ENCODE peak calls at places on chromosomes 1 and 21, in eight cellular contexts. G is PC-3, B is GM23338, O is astrocyte, E is fibroblast of lung, F is keratinocyte, R is MM.1S, U is neural progenitor cell. D is an unnamed sample.

GRCh38 chr1:86137458-86137857 is 19.1 kb downstream of the COL24A1 start:
- DNase-seq in F (no peak), R (peak), O (peak), U (no peak), E (peak), B (no peak), G (no peak), D (peak)

GRCh38 chr1:117590273-117590925 is 15.4 kb upstream of the TENT5C start:
- DNase-seq in O (no peak), U (no peak), B (peak), E (no peak), R (no peak), G (peak), F (no peak), D (no peak)

GRCh38 chr1:242525360-242525722 is 844 bp upstream of the PLD5 start:
- DNase-seq in B (peak), R (no peak), F (no peak), G (no peak), O (no peak), E (no peak), U (peak), D (no peak)

GRCh38 chr1:218705911-218706893 is 361.1 kb downstream of the TGFB2 start:
- DNase-seq in F (peak), B (no peak), R (no peak), U (no peak), E (peak), G (peak), O (peak), D (peak)

GRCh38 chr1:221187174-221187573 is 307.9 kb downstream of the HLX start:
- DNase-seq in E (no peak), U (no peak), B (no peak), R (no peak), G (no peak), F (no peak), O (no peak), D (no peak)

GRCh38 chr1:32724678-32725594 is 22.4 kb upstream of the SYNC start:
- DNase-seq in R (peak), U (peak), G (peak), F (peak), B (peak), O (peak), E (peak), D (peak)

GRCh38 chr1:39104158-39105060 is 78.3 kb downstream of the NDUFS5 start:
- DNase-seq in G (peak), B (peak), U (peak), F (no peak), E (no peak), O (no peak), R (no peak), D (peak)

GRCh38 chr1:55927934-55928333 is 651.4 kb downstream of the PLPP3 start:
- DNase-seq in B (no peak), O (no peak), R (no peak), E (no peak), U (no peak), G (no peak), F (no peak), D (peak)

GRCh38 chr21:38766987-38767722 is 38.6 kb upstream of the ETS2 start:
- DNase-seq in U (no peak), R (peak), B (no peak), G (no peak), F (no peak), E (no peak), O (no peak), D (no peak)

DNA sequence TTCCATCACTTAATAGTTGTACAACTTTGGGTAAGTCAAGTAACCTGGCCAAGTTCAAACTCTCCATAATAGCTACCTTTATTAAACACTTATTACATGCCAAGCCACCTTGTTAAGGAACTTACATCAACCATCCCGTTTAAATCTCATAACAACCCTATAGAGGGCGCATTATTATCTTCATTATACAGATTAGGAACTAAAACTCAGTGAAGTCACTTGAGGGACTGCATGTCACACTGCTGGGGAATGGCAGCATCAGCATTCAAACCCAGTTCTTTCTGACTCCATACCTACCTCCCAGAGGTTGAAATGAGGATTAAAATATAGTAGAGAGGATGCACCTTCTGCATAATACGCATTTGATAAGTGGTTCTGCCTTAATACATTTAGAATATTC is 47.1 kb upstream of the PLA2G2C start:
- DNase-seq in F (no peak), R (peak), U (peak), B (peak), O (no peak), G (peak), E (peak), D (peak)
- TF ChIP-seq EZH2 in F (no peak), R (no peak), U (no peak), B (no peak), O (no peak), G (no peak), E (no peak), D (no peak)

GRCh38 chr1:115976062-115976899 is at the start of gene SLC22A15:
- DNase-seq in O (peak), U (peak), R (peak), E (peak), F (no peak), B (peak), G (peak), D (peak)

GRCh38 chr1:115977481-115978258 is 1.4 kb downstream of the SLC22A15 start:
- DNase-seq in F (peak), O (peak), U (no peak), E (peak), G (peak), R (no peak), B (peak), D (peak)

GRCh38 chr1:115976900-115977480 is 677 bp downstream of the SLC22A15 start:
- DNase-seq in F (no peak), R (no peak), B (no peak), G (peak), O (no peak), U (peak), E (no peak), D (peak)

GRCh38 chr1:115973154-115973553 is 3.2 kb upstream of the SLC22A15 start:
- DNase-seq in E (no peak), G (no peak), U (no peak), F (no peak), B (no peak), O (no peak), R (no peak), D (no peak)

GRCh38 chr1:115975569-115976061 is 698 bp upstream of the SLC22A15 start:
- DNase-seq in E (no peak), O (no peak), U (no peak), R (no peak), F (no peak), G (no peak), B (no peak), D (no peak)
- TF ChIP-seq EZH2 in E (no peak), O (no peak), U (no peak), R (no peak), F (no peak), G (no peak), B (no peak), D (no peak)

DNA sequence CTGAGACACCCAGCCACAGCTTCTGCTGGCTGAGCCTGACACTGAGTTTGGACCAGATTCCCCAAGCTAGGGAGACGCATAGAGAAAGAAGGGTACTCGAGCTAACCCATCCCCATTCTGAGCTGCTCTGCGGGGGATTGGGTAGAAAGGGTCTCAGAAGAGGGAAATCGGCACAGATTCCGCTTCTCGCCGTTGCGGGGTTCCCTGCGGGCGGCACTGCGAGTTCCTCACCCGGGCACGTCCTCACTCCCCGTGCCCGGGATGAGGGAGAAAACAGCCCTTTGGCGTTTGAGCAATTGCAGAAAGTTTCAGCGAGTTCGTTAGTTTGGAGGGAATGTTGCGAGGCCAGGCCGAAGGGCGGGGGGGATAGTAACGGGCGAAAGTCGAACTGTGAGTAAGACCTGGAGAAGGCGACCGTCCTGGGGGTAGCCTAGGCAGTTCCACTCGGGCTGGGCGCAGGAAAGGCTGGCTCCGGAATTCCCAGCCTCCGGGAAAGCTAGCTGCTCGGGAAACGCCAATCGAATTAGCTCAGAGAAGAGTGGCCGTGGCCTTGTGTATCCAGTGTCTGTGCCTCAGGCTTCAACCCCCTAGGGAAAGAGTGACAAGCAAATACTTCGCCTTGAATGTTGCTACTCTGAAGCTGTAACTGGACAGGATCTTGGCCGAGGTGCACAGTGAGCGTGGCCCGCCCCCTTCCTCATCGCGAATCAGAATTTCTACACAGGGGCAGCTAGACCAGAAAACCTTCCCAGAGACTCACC is 717 bp downstream of the PTGFR start:
- DNase-seq in G (peak), O (peak), E (peak), B (peak), F (no peak), R (no peak), U (peak), D (peak)
- TF ChIP-seq EZH2 in G (no peak), O (no peak), E (no peak), B (no peak), F (peak), R (no peak), U (peak), D (no peak)

GRCh38 chr1:247494746-247495145 is 36.8 kb upstream of the OR2B11 start:
- DNase-seq in B (no peak), O (no peak), R (no peak), G (peak), U (no peak), E (no peak), F (no peak), D (peak)
- TF ChIP-seq EZH2 in B (no peak), O (no peak), R (no peak), G (no peak), U (no peak), E (no peak), F (no peak), D (no peak)

GRCh38 chr1:165376041-165376810 is 19.7 kb upstream of the LMX1A start:
- DNase-seq in O (peak), R (no peak), G (peak), E (peak), F (no peak), U (peak), B (peak), D (peak)
- TF ChIP-seq EZH2 in O (no peak), R (no peak), G (no peak), E (no peak), F (no peak), U (no peak), B (no peak), D (no peak)

GRCh38 chr1:75129660-75130311 is 4.4 kb upstream of the LHX8 start:
- DNase-seq in B (peak), G (no peak), O (no peak), E (no peak), U (no peak), F (no peak), R (no peak), D (no peak)
- TF ChIP-seq EZH2 in B (peak), G (peak), O (peak), E (peak), U (peak), F (peak), R (no peak), D (peak)

DNA sequence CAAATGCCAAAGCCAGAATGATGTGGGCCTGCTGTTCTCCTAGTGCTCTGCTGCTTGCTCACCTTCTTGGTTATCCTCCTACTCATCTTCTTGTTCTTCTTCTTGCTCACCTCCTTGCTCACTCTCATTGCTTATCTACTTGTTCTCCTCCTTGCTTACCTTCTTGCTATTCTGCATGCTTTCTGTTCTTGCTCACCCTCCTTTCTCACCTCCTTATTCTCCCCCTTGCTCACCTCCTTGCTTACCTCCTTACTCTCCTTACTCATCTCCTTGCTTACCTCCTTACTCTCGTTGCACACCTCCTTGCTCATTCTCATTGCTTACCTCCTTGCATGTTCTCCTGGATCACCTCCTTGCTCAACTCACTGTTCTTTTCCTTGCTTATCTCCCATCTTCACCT is at the start of gene OR14I1:
- DNase-seq in B (no peak), F (no peak), U (no peak), O (no peak), E (no peak), G (no peak), R (no peak), D (no peak)
- TF ChIP-seq EZH2 in B (no peak), F (no peak), U (no peak), O (no peak), E (no peak), G (no peak), R (no peak), D (no peak)

D was measured in GM23248.